ENCODE peak calls at places on chromosomes 1 and 21, in six cellular contexts. T is prostate gland, K is IMR-90, S is stomach, P is sigmoid colon, I is tibial nerve. L is an unnamed sample.

GRCh38 chr1:5575396-5576110 is 416.7 kb downstream of the NPHP4 start:
- DNase-seq in T (no peak), K (no peak), S (peak), P (no peak), I (no peak), L (no peak)

GRCh38 chr1:233431753-233432403 is 104.4 kb downstream of the MAP3K21 start:
- DNase-seq in T (no peak), K (no peak), S (no peak), P (no peak), I (no peak), L (no peak)

GRCh38 chr21:36113647-36114428 is 21.0 kb upstream of the CBR3 start:
- DNase-seq in T (peak), K (no peak), S (peak), P (no peak), I (no peak), L (no peak)

GRCh38 chr1:97919568-97920261 is 1.1 kb downstream of the DPYD start:
- DNase-seq in T (no peak), K (peak), S (no peak), P (no peak), I (no peak), L (no peak)

GRCh38 chr1:22210636-22211035 is 67.7 kb upstream of the WNT4 start:
- DNase-seq in T (no peak), K (no peak), S (no peak), P (peak), I (no peak), L (no peak)

GRCh38 chr1:63917571-63918394 is 144.0 kb downstream of the ROR1 start:
- DNase-seq in T (no peak), K (peak), S (no peak), P (no peak), I (no peak), L (no peak)

GRCh38 chr1:221394011-221394544 is 347.8 kb downstream of the DUSP10 start:
- DNase-seq in T (no peak), K (peak), S (no peak), P (no peak), I (no peak), L (no peak)

GRCh38 chr1:230319014-230319747 is 107.0 kb downstream of the PGBD5 start:
- DNase-seq in T (no peak), K (no peak), S (no peak), P (peak), I (no peak), L (no peak)

GRCh38 chr1:6450943-6451373 is 15.0 kb downstream of the TNFRSF25 start:
- DNase-seq in T (no peak), K (no peak), S (peak), P (no peak), I (no peak), L (no peak)

GRCh38 chr1:80023366-80023765 is 1016.8 kb upstream of the ADGRL4 start:
- DNase-seq in T (no peak), K (no peak), S (no peak), P (no peak), I (no peak), L (no peak)

GRCh38 chr1:52669696-52670095 is 28.5 kb downstream of the COA7 start:
- DNase-seq in T (no peak), K (peak), S (no peak), P (no peak), I (no peak), L (no peak)

GRCh38 chr21:39048064-39048463 is 135.2 kb downstream of the PSMG1 start:
- DNase-seq in T (no peak), K (peak), S (no peak), P (peak), I (no peak), L (no peak)

GRCh38 chr1:207644852-207645631 is at the start of gene CR1L:
- DNase-seq in T (peak), K (peak), S (peak), P (peak), I (peak), L (peak)

GRCh38 chr1:3577711-3578432 is 33.4 kb downstream of the MEGF6 start:
- DNase-seq in T (no peak), K (peak), S (no peak), P (no peak), I (no peak), L (no peak)

GRCh38 chr1:22457356-22457755 is 5.7 kb downstream of the ZBTB40 start:
- DNase-seq in T (no peak), K (peak), S (no peak), P (no peak), I (no peak), L (no peak)

GRCh38 chr1:42228938-42229337 is 64.4 kb upstream of the GUCA2A start:
- DNase-seq in T (no peak), K (no peak), S (no peak), P (no peak), I (no peak), L (no peak)

GRCh38 chr1:201143726-201144635 is 10.3 kb downstream of the TMEM9 start:
- DNase-seq in T (no peak), K (no peak), S (no peak), P (no peak), I (no peak), L (no peak)

GRCh38 chr1:9242338-9242969 is 7.9 kb downstream of the H6PD start:
- DNase-seq in T (peak), K (no peak), S (peak), P (peak), I (peak), L (peak)

GRCh38 chr1:54421101-54421504 is 14.9 kb upstream of the SSBP3 start:
- DNase-seq in T (no peak), K (no peak), S (no peak), P (no peak), I (no peak), L (no peak)

GRCh38 chr1:226428348-226429050 is 20.6 kb upstream of the PARP1 start:
- DNase-seq in T (no peak), K (no peak), S (no peak), P (no peak), I (no peak), L (no peak)
- TF ChIP-seq POLR2A in T (no peak), K (no peak), S (no peak), P (no peak), I (no peak), L (no peak)

DNA sequence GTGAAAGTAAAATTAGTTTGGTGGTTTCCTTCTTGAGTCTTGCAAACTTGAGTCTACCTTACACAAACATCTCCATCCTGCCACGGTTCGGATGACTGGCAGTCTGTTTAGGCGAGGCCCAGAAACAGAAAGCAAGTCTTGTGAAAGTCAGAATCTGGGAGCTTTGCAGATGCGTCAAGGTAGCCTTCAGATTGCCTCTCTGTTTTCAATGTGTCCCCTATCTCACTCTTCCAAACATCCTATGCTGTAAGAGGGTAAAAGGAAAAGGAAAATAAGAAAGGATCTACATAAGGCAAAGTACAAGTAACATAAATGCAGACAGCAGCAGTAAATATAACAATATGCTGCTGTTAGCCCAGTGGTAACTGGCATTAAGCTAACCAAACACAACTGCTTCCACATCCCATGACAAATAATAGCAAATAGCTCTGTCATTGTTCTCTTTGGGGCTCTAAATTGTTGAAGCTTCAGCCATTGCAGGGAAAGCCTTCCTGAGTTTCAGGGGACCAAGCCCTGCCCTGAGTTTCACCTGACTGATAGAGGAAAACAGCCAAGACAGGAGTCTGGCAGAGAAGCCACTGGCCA is 26.2 kb upstream of the C1orf105 start:
- DNase-seq in T (no peak), K (peak), S (peak), P (peak), I (no peak), L (no peak)
- TF ChIP-seq POLR2A in T (no peak), K (no peak), S (no peak), P (no peak), I (no peak), L (no peak)

GRCh38 chr1:235888119-235888643 is 21.5 kb upstream of the LYST start:
- DNase-seq in T (no peak), K (no peak), S (no peak), P (no peak), I (no peak), L (no peak)
- TF ChIP-seq POLR2A in T (no peak), K (no peak), S (no peak), P (no peak), I (no peak), L (no peak)

DNA sequence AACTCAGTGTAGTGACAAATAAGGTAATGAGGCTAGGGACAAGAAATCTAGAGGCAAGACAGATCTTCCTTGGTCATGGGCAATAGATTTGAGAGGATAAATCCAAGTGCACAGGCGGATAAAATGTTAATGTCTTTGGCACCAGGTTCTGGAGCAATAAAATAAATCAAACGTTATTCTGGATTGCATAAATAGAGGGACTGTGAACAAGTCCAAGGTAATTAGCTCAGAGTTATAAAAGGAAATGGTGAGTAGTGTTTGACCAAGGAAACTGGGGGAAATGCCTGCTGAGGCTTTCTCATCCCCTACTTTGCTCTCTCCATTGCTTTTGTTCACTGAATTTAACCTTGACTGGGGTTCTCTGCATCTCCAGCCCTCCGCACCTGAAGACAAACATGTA is 329.3 kb upstream of the PROX1 start:
- DNase-seq in T (no peak), K (no peak), S (no peak), P (no peak), I (no peak), L (no peak)
- TF ChIP-seq POLR2A in T (no peak), K (no peak), S (no peak), P (no peak), I (no peak), L (no peak)